ENCODE peak calls at places on chromosomes 7 and 10, in nine cellular contexts. F is mammary epithelial cell, O is hepatocyte, M is fibroblast of lung, L is neural progenitor cell, D is keratinocyte, S is astrocyte, H is HCT116, V is HepG2. X is an unnamed sample. For H3K79me2, the result is how much of the 10 kb centered on the place peaks cover.

GRCh38 chr7:3138206-3138605 is 94.5 kb upstream of the CARD11 start:
- DNase-seq in F (no peak), O (no peak), M (no peak), L (no peak), D (no peak), S (no peak), H (no peak), V (no peak), X (no peak)

GRCh38 chr7:70638381-70639128 is 493.4 kb upstream of the GALNT17 start:
- DNase-seq in F (no peak), O (no peak), M (peak), L (no peak), D (no peak), S (no peak), H (no peak), V (no peak), X (no peak)

GRCh38 chr10:88059176-88059575 is 195.8 kb downstream of the PTEN start:
- DNase-seq in F (no peak), O (no peak), M (no peak), L (no peak), D (no peak), S (no peak), H (no peak), V (no peak), X (no peak)

GRCh38 chr10:133292919-133293809 is 15.5 kb downstream of the TUBGCP2 start:
- DNase-seq in F (peak), O (no peak), M (peak), L (no peak), D (peak), S (peak), H (no peak), V (no peak), X (peak)

GRCh38 chr10:16297652-16298051 is 139.2 kb upstream of the PTER start:
- DNase-seq in F (peak), O (no peak), M (no peak), L (no peak), D (no peak), S (no peak), H (no peak), V (no peak), X (no peak)

GRCh38 chr10:49550563-49550962 is 11.6 kb upstream of the ERCC6 start:
- DNase-seq in F (peak), O (no peak), M (no peak), L (no peak), D (peak), S (peak), H (peak), V (no peak), X (peak)

GRCh38 chr10:63520463-63521388 is 475 bp upstream of the REEP3 start:
- DNase-seq in F (peak), O (peak), M (no peak), L (peak), D (peak), S (peak), H (peak), V (peak), X (peak)

GRCh38 chr7:31735991-31736982 is 49.3 kb downstream of the PPP1R17 start:
- DNase-seq in F (peak), O (peak), M (peak), L (peak), D (no peak), S (peak), H (peak), V (peak), X (peak)

GRCh38 chr7:28078036-28078901 is 102.3 kb downstream of the JAZF1 start:
- DNase-seq in F (peak), O (peak), M (peak), L (peak), D (no peak), S (no peak), H (peak), V (peak), X (peak)

GRCh38 chr10:77452952-77453564 is 184.6 kb downstream of the KCNMA1 start:
- DNase-seq in F (no peak), O (no peak), M (no peak), L (no peak), D (no peak), S (no peak), H (no peak), V (no peak), X (no peak)

GRCh38 chr7:134364619-134365037 is 47.9 kb upstream of the SLC35B4 start:
- DNase-seq in F (peak), O (peak), M (peak), L (no peak), D (peak), S (peak), H (peak), V (peak), X (peak)

GRCh38 chr7:135147899-135148721 is at the start of gene TMEM140:
- DNase-seq in F (peak), O (peak), M (peak), L (no peak), D (no peak), S (no peak), H (no peak), V (peak), X (peak)

GRCh38 chr7:55043691-55044090 is 24.9 kb downstream of the EGFR start:
- DNase-seq in F (peak), O (no peak), M (no peak), L (no peak), D (peak), S (no peak), H (no peak), V (no peak), X (no peak)

GRCh38 chr10:110516815-110517492 is 19.2 kb downstream of the DUSP5 start:
- DNase-seq in F (no peak), O (no peak), M (no peak), L (no peak), D (no peak), S (no peak), H (no peak), V (no peak), X (no peak)

GRCh38 chr10:121293121-121293520 is 305.1 kb downstream of the FGFR2 start:
- DNase-seq in F (no peak), O (peak), M (no peak), L (no peak), D (no peak), S (no peak), H (no peak), V (no peak), X (no peak)

GRCh38 chr7:76281006-76281705 is 21.3 kb upstream of the HSPB1 start:
- DNase-seq in F (no peak), O (no peak), M (no peak), L (peak), D (no peak), S (no peak), H (no peak), V (no peak), X (no peak)

GRCh38 chr7:115097175-115097671 is 175.3 kb downstream of the MDFIC start:
- DNase-seq in F (peak), O (no peak), M (peak), L (no peak), D (peak), S (peak), H (peak), V (peak), X (peak)

GRCh38 chr7:130430841-130431713 is 9.7 kb downstream of the CEP41 start:
- DNase-seq in F (peak), O (peak), M (peak), L (no peak), D (no peak), S (peak), H (no peak), V (no peak), X (peak)

GRCh38 chr10:44851413-44851812 is 59.7 kb upstream of the TMEM72 start:
- DNase-seq in F (no peak), O (no peak), M (no peak), L (no peak), D (no peak), S (no peak), H (no peak), V (no peak), X (no peak)

GRCh38 chr10:2005546-2005945 is 268.2 kb upstream of the ADARB2 start:
- DNase-seq in F (no peak), O (no peak), M (no peak), L (no peak), D (no peak), S (no peak), H (no peak), V (no peak), X (no peak)

GRCh38 chr7:104196161-104196560 is 11.7 kb downstream of the ORC5 start:
- DNase-seq in F (no peak), O (no peak), M (no peak), L (no peak), D (no peak), S (no peak), H (no peak), V (no peak), X (peak)

GRCh38 chr10:103967433-103968142 is 648 bp downstream of the SLK start:
- DNase-seq in F (peak), O (peak), M (peak), L (peak), D (no peak), S (peak), H (no peak), V (no peak), X (peak)

GRCh38 chr7:83038787-83039186 is 123.9 kb downstream of the PCLO start:
- DNase-seq in F (no peak), O (no peak), M (peak), L (no peak), D (no peak), S (peak), H (no peak), V (no peak), X (no peak)

DNA sequence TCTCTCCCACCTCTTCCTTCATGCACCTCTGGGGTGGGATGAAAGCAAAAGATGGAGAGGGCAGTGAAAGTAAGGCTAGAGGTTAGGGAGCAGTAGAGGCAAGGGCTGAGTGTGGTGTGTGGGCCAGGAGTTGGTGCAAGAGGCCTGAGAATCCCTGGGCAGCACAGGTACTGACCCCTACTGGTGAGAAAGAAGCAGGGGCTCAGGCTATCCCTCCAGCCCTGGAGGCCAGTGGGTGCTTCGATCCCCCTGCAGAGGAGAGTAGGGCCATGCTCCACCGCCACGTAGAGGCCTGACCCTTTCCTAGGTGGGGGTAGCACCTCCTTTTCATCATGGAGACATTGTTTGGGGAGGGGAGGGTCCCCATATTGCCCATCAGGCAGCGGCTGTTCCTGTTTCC is 9.8 kb downstream of the CDHR1 start:
- DNase-seq in F (no peak), O (no peak), M (no peak), L (peak), D (no peak), S (no peak), H (peak), V (peak), X (no peak)
- TF ChIP-seq CTCF in F (peak), O (peak), M (no peak), L (peak), D (peak), S (peak), H (peak), V (peak), X (peak)

GRCh38 chr10:125999694-126000093 is 103.3 kb downstream of the FANK1 start:
- DNase-seq in F (no peak), O (no peak), M (no peak), L (no peak), D (no peak), S (no peak), H (no peak), V (no peak), X (peak)
- H2AFZ ChIP-seq in F (no peak), O (no peak), M (no peak), L (no peak), D (no peak), S (no peak), H (no peak), V (no peak), X (no peak)

GRCh38 chr10:124643281-124644009 is 100.7 kb downstream of the FAM53B start:
- DNase-seq in F (no peak), O (no peak), M (no peak), L (peak), D (no peak), S (no peak), H (no peak), V (no peak), X (no peak)
- H3K79me2 ChIP-seq in F (under half), O (under half), M (under half), L (half or more), D (under half), S (under half), H (under half), V (under half), X (under half)

DNA sequence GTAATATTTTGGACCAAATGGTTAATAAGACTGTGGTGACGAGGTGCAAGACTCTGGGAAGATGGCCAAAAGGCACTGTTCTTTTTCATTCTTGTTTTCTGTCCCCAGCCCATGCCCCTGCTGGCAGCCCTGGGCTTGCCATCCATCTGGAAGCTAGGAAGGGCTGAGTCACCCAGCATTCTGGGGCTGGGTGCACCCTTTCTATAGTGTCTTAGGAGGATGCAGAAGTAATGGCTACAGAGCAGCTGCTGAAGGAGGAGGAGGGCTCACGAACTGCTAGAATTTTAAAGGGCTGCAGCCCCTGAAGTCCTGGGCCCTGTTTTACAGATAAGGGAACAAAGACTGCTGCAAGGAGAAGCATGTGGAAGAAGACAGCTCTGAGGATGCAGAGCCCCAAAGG is 42.8 kb upstream of the ZNF32 start:
- DNase-seq in F (no peak), O (no peak), M (peak), L (no peak), D (no peak), S (no peak), H (no peak), V (no peak), X (no peak)
- TF ChIP-seq CTCF in F (no peak), O (no peak), M (no peak), L (no peak), D (peak), S (no peak), H (no peak), V (no peak), X (peak)

DNA sequence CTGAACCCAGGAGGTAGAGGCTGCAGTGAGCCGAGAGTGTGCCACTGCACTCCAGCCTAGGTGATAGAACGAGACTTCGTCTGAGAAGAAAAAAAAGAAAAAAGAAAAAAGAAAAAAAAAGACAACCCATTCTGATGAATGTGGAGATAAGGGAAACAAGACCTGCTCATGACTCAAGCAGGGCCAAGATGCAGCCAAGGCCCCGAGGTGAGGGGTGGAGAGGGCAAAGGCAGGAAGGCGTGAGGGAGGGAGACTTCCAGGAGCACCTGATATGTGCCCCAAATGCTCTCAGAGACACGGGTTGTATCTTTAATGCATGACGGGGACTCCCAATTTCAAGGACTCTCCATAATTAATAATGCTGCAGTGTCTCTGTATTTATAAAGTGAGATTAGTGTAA is 134.6 kb downstream of the PIP4K2A start:
- DNase-seq in F (no peak), O (no peak), M (no peak), L (no peak), D (no peak), S (no peak), H (no peak), V (no peak), X (no peak)
- H2AFZ ChIP-seq in F (no peak), O (no peak), M (no peak), L (no peak), D (no peak), S (no peak), H (no peak), V (no peak), X (no peak)

DNA sequence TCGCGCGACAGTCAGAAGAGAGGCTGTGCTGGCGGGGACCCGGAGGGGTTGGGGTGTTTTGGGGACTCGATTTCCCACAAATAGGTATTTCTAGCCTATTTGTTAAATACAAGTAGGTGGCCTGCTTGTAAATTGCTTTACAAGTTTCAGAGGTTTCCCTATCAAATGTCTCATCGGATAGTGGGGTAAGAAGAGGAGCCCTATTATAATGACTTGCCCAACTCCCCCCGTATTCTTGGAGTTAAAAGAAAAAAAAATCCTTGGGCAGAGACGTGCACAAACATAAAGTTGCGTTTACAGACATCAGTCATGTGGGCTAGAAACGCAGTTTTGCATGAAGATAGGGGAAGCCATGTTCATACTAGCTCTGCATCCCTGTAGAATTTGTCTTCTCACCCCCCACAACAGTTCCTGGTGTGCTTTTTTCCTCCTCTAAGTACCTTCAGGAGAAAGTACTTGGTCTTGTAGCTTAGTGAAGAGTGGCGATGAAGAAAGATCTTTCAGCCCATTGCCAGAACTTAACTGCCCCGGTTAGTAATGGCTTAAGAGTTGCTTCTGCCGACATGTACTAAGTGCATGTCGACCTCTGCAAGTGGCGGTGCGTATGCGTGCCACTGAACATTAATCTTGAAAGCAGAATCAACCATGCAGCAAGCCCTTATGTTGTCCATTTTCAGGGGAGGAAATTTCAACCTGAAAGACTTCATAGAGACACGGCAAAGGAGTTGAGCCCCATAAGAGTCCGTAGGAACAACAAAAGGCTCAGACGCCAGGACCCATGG is 832 bp upstream of the TIAL1 start:
- DNase-seq in F (no peak), O (no peak), M (no peak), L (no peak), D (no peak), S (no peak), H (no peak), V (no peak), X (no peak)
- H3K79me2 ChIP-seq in F (under half), O (under half), M (under half), L (under half), D (under half), S (under half), H (under half), V (under half), X (under half)

GRCh38 chr10:25174461-25175230 is at the start of gene GPR158:
- DNase-seq in F (peak), O (peak), M (peak), L (peak), D (peak), S (peak), H (peak), V (peak), X (peak)

GRCh38 chr10:25175527-25176420 is 973 bp downstream of the GPR158 start:
- DNase-seq in F (no peak), O (peak), M (no peak), L (peak), D (no peak), S (peak), H (no peak), V (no peak), X (no peak)

GRCh38 chr10:25177093-25177753 is 2.4 kb downstream of the GPR158 start:
- DNase-seq in F (no peak), O (no peak), M (no peak), L (no peak), D (no peak), S (no peak), H (no peak), V (no peak), X (no peak)

GRCh38 chr10:25177754-25178135 is 2.9 kb downstream of the GPR158 start:
- DNase-seq in F (no peak), O (no peak), M (no peak), L (no peak), D (no peak), S (no peak), H (no peak), V (no peak), X (no peak)

GRCh38 chr10:25176421-25176968 is 1.7 kb downstream of the GPR158 start:
- DNase-seq in F (no peak), O (no peak), M (no peak), L (peak), D (no peak), S (no peak), H (no peak), V (no peak), X (no peak)
- TF ChIP-seq CTCF in F (no peak), O (no peak), M (no peak), L (peak), D (no peak), S (no peak), H (no peak), V (no peak), X (no peak)

X was measured in endothelial cell of umbilical vein.